ENCODE peak calls at places on chromosome 18, in eight cellular contexts. P is hepatocyte, V is osteoblast, X is IMR-90, M is A549, U is mammary epithelial cell, Y is neural progenitor cell, S is fibroblast of lung. Z is an unnamed sample.

GRCh38 chr18:42559292-42559691 is 556.2 kb downstream of the RIT2 start:
- DNase-seq in P (no peak), V (peak; percentile 8), X (no peak), M (no peak), U (no peak), Y (no peak), S (peak; percentile 52), Z (no peak)

GRCh38 chr18:46158498-46158897 is 54.3 kb downstream of the HAUS1 start:
- DNase-seq in P (no peak), V (no peak), X (peak; percentile 26), M (no peak), U (peak; percentile 74), Y (peak; percentile 38), S (peak; percentile 23), Z (no peak)

GRCh38 chr18:33579868-33580205 is 1.8 kb downstream of the ASXL3 start:
- DNase-seq in P (no peak), V (no peak), X (no peak), M (no peak), U (no peak), Y (peak; percentile 22), S (no peak), Z (no peak)

GRCh38 chr18:22172594-22173049 is 3.2 kb downstream of the GATA6 start:
- DNase-seq in P (no peak), V (peak; percentile 83), X (no peak), M (no peak), U (no peak), Y (no peak), S (no peak), Z (peak; percentile 71)

GRCh38 chr18:1094408-1094807 is 189.7 kb downstream of the ADCYAP1 start:
- DNase-seq in P (no peak), V (peak; percentile 92), X (no peak), M (no peak), U (peak; percentile 9), Y (no peak), S (peak; percentile 87), Z (no peak)

GRCh38 chr18:48952287-48953095 is 1.7 kb upstream of the SMAD7 start:
- DNase-seq in P (peak; percentile 94), V (peak; percentile 97), X (peak; percentile 86), M (no peak), U (peak; percentile 78), Y (peak; percentile 94), S (peak; percentile 92), Z (peak; percentile 78)

GRCh38 chr18:31424383-31424988 is 23.1 kb upstream of the DSG3 start:
- DNase-seq in P (peak; percentile 69), V (peak; percentile 25), X (peak; percentile 20), M (peak; percentile 4), U (peak; percentile 31), Y (peak; percentile 67), S (peak; percentile 61), Z (no peak)

GRCh38 chr18:63949068-63949737 is at the start of gene HMSD:
- DNase-seq in P (peak; percentile 72), V (peak; percentile 90), X (no peak), M (peak; percentile 53), U (peak; percentile 60), Y (peak; percentile 84), S (peak; percentile 45), Z (peak; percentile 17)

GRCh38 chr18:3790702-3791101 is 340.7 kb downstream of the TGIF1 start:
- DNase-seq in P (no peak), V (no peak), X (no peak), M (no peak), U (no peak), Y (no peak), S (peak; percentile 94), Z (peak; percentile 83)

GRCh38 chr18:45664824-45665763 is 49.8 kb downstream of the SLC14A2 start:
- DNase-seq in P (peak; percentile 84), V (peak; percentile 47), X (peak; percentile 68), M (peak; percentile 51), U (peak; percentile 34), Y (peak; percentile 78), S (peak; percentile 39), Z (peak; percentile 65)

GRCh38 chr18:63586966-63587365 is at the start of gene SERPINB13:
- DNase-seq in P (no peak), V (no peak), X (no peak), M (no peak), U (peak; percentile 91), Y (no peak), S (no peak), Z (no peak)

GRCh38 chr18:35076556-35076955 is 35.3 kb downstream of the MAPRE2 start:
- DNase-seq in P (no peak), V (peak; percentile 57), X (peak; percentile 84), M (no peak), U (peak; percentile 46), Y (no peak), S (peak; percentile 93), Z (peak; percentile 93)

GRCh38 chr18:12305930-12306629 is 2.0 kb upstream of the TUBB6 start:
- DNase-seq in P (no peak), V (no peak), X (peak; percentile 20), M (no peak), U (no peak), Y (peak; percentile 71), S (no peak), Z (no peak)

GRCh38 chr18:48663931-48664847 is 125.4 kb downstream of the CTIF start:
- DNase-seq in P (peak; percentile 71), V (peak; percentile 97), X (peak; percentile 36), M (peak; percentile 60), U (peak; percentile 28), Y (peak; percentile 72), S (peak; percentile 41), Z (peak; percentile 57)

GRCh38 chr18:26312196-26312595 is 86.0 kb downstream of the TAF4B start:
- DNase-seq in P (no peak), V (no peak), X (no peak), M (no peak), U (no peak), Y (peak; percentile 56), S (no peak), Z (no peak)

GRCh38 chr18:76390452-76391035 is 104.5 kb downstream of the ZNF516 start:
- DNase-seq in P (no peak), V (no peak), X (no peak), M (no peak), U (no peak), Y (no peak), S (no peak), Z (no peak)

GRCh38 chr18:76388891-76389423 is 106.1 kb downstream of the ZNF516 start:
- DNase-seq in P (no peak), V (no peak), X (peak; percentile 43), M (no peak), U (no peak), Y (no peak), S (no peak), Z (no peak)

GRCh38 chr18:76391746-76392145 is 103.3 kb downstream of the ZNF516 start:
- DNase-seq in P (no peak), V (no peak), X (no peak), M (no peak), U (no peak), Y (no peak), S (no peak), Z (no peak)

GRCh38 chr18:76388261-76388660 is 106.8 kb downstream of the ZNF516 start:
- DNase-seq in P (no peak), V (no peak), X (no peak), M (no peak), U (no peak), Y (no peak), S (no peak), Z (no peak)

DNA sequence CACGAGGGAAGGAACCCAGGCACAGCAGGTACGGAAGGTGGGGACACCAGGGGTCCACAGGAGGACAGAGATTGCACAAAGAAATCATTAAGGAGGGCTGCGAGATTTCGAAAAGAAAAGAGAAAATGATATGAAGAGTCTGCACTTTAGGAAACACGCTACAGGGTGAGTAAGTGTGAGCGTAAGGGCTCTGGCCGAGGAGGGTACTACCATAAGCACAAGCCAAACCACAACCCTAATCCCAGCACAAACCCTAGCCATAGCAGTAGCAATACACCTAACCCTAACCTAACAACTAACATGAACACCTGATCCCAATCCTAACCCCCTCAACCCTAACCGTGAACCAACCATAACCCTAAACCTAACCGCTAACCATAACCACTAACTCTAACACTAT is 104.0 kb downstream of the ZNF516 start:
- DNase-seq in P (no peak), V (no peak), X (no peak), M (no peak), U (no peak), Y (no peak), S (no peak), Z (no peak)
- H3K4me1 ChIP-seq in P (peaks cover 4% of the 10 kb centered on the region), V (no peaks in the 10 kb centered on the region), X (peaks cover 18% of the 10 kb centered on the region), M (no peaks in the 10 kb centered on the region), U (peaks cover 16% of the 10 kb centered on the region), Y (no peaks in the 10 kb centered on the region), S (no peaks in the 10 kb centered on the region), Z (no peaks in the 10 kb centered on the region)

GRCh38 chr18:8847066-8847755 is 141.9 kb downstream of the MTCL1 start:
- DNase-seq in P (no peak), V (peak; percentile 84), X (peak; percentile 70), M (no peak), U (no peak), Y (no peak), S (peak; percentile 80), Z (no peak)
- H3K4me2 ChIP-seq in P (no peak overlapping the region), V (no peak overlapping the region), X (no peak overlapping the region), M (no peak overlapping the region), U (no peak overlapping the region), Y (no peak overlapping the region), S (no peak overlapping the region), Z (no peak overlapping the region)

GRCh38 chr18:10377956-10378355 is 76.5 kb upstream of the APCDD1 start:
- DNase-seq in P (no peak), V (no peak), X (peak; percentile 88), M (no peak), U (no peak), Y (no peak), S (peak; percentile 83), Z (no peak)
- H3K4me1 ChIP-seq in P (peaks cover 15% of the 10 kb centered on the region), V (peaks cover 33% of the 10 kb centered on the region), X (peaks cover 24% of the 10 kb centered on the region), M (no peaks in the 10 kb centered on the region), U (no peaks in the 10 kb centered on the region), Y (peaks cover 3% of the 10 kb centered on the region), S (peaks cover 2% of the 10 kb centered on the region), Z (peaks cover 12% of the 10 kb centered on the region)

GRCh38 chr18:74289137-74289536 is 2.6 kb downstream of the CYB5A start:
- DNase-seq in P (no peak), V (peak; percentile 79), X (peak; percentile 35), M (no peak), U (no peak), Y (no peak), S (peak; percentile 14), Z (no peak)

GRCh38 chr18:74288041-74288440 is 3.7 kb downstream of the CYB5A start:
- DNase-seq in P (no peak), V (no peak), X (no peak), M (no peak), U (no peak), Y (no peak), S (no peak), Z (no peak)

GRCh38 chr18:74289946-74290478 is 1.8 kb downstream of the CYB5A start:
- DNase-seq in P (no peak), V (no peak), X (no peak), M (no peak), U (no peak), Y (no peak), S (no peak), Z (no peak)

GRCh38 chr18:74290831-74291770 is 662 bp downstream of the CYB5A start:
- DNase-seq in P (peak; percentile 86), V (no peak), X (no peak), M (no peak), U (peak; percentile 65), Y (peak; percentile 71), S (no peak), Z (no peak)

DNA sequence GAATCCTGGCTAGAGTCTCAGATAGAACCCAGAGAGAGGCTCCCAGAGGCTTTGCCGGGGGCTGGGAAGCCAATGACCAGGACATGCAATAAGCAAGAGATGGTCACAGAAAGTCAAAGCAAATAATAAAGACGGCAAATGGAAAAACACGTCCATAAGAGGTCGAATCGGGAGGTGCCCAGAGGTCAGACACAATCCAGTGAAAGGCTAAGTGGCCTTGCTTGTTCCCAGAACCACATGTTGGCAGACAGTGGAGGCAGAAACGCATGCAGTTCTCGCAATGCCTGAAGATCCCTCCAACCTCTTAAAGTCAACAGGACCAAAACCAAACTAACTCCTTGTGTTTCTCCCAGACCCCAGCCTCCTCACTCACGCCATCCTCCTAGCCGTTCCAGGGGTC is 3.0 kb downstream of the CYB5A start:
- DNase-seq in P (no peak), V (no peak), X (no peak), M (no peak), U (no peak), Y (no peak), S (no peak), Z (no peak)
- H3K4me2 ChIP-seq in P (peak overlapping the region; percentile 90), V (peak overlapping the region; percentile 69), X (peak overlapping the region; percentile 43), M (peak overlapping the region; percentile 97), U (no peak overlapping the region), Y (no peak overlapping the region), S (no peak overlapping the region), Z (no peak overlapping the region)